ENCODE peak calls at places on chromosomes 12 and 14, in six cellular contexts. W is right atrium auricular region; J is cardiac fibroblast; Q is CD8-positive, alpha-beta memory T cell; T is mucosa of descending colon; H is mesenchymal stem cell. Z is an unnamed sample.

GRCh38 chr14:102697125-102697900 is 79.9 kb upstream of the TRAF3 start:
- DNase-seq in W (no peak), T (no peak), Q (no peak), J (peak), H (no peak), Z (no peak)

GRCh38 chr12:65643595-65644386 is 180.5 kb upstream of the HMGA2 start:
- DNase-seq in W (no peak), H (peak), T (no peak), J (peak), Q (no peak), Z (no peak)

GRCh38 chr12:9327307-9327706 is 119.1 kb upstream of the PZP start:
- DNase-seq in J (no peak), W (no peak), Q (no peak), H (no peak), T (no peak), Z (peak)

GRCh38 chr14:102927346-102927877 is 4.9 kb downstream of the AMN start:
- DNase-seq in T (peak), Q (no peak), J (no peak), H (no peak), W (no peak), Z (no peak)

GRCh38 chr14:104981699-104982541 is 3.7 kb upstream of the CLBA1 start:
- DNase-seq in T (peak), J (no peak), W (no peak), H (no peak), Q (no peak), Z (no peak)

GRCh38 chr12:1287446-1287975 is 296.5 kb downstream of the ERC1 start:
- DNase-seq in Q (no peak), T (no peak), H (no peak), J (no peak), W (no peak), Z (no peak)

GRCh38 chr14:65879218-65880009 is 466.9 kb downstream of the FUT8 start:
- DNase-seq in Q (no peak), J (peak), H (peak), W (no peak), T (no peak), Z (peak)

GRCh38 chr14:33776871-33777270 is 174.0 kb downstream of the EGLN3 start:
- DNase-seq in W (no peak), J (no peak), H (no peak), T (no peak), Q (no peak), Z (no peak)

GRCh38 chr12:65608319-65608916 is 215.9 kb upstream of the HMGA2 start:
- DNase-seq in J (peak), W (no peak), Q (no peak), T (no peak), H (no peak), Z (no peak)

GRCh38 chr14:53668861-53669260 is 287.8 kb downstream of the BMP4 start:
- DNase-seq in Q (no peak), H (peak), J (no peak), T (no peak), W (no peak), Z (peak)
- H3K4me3 ChIP-seq in Q (no peak), H (no peak), J (no peak), T (no peak), W (no peak), Z (no peak)

GRCh38 chr14:61355892-61356325 is 34.5 kb downstream of the PRKCH start:
- DNase-seq in W (peak), Q (no peak), J (peak), T (no peak), H (no peak), Z (peak)
- H3K4me3 ChIP-seq in W (no peak), Q (peak), J (no peak), T (no peak), H (no peak), Z (no peak)

GRCh38 chr14:90137807-90138206 is 76.0 kb downstream of the KCNK13 start:
- DNase-seq in Q (no peak), H (peak), J (peak), T (no peak), W (no peak), Z (no peak)

GRCh38 chr14:90136904-90137303 is 75.1 kb downstream of the KCNK13 start:
- DNase-seq in T (no peak), J (peak), Q (no peak), W (no peak), H (no peak), Z (no peak)

DNA sequence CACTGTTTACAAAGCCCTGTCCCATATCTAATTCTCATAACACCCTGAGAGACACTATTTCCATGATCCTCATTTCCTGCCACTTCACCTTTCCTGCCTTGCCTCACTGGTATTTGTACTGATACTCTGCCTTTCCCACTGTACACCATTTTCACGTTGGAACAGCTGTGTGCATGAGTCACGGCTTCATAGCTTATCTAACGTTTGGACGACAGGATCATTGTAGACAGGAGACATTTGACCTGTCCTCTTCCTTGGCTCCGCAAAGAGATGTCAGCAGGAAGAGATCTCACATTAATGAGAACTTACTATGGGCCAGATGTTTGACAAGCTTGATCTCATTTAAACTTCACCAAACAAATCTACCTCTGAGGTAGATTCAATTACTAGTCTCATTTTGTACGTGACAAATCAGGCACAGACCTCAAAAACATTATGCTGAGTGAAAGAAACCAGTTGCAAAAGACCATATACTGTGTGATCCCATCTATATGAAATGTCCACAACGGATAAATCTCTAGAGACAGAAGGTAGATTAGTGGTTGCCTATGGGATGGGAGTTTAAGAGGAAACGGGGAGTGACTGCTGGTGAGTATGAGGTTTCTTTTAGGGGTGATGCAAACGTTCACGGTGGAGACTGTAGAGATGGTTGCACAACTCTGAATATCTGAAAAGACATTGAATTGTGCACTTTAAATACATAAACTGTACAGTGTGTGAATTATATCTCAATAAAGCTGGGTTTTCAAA is 71.2 kb downstream of the KCNK13 start:
- DNase-seq in Q (no peak), H (peak), T (no peak), W (no peak), J (peak), Z (peak)
- H3K4me3 ChIP-seq in Q (no peak), H (no peak), T (no peak), W (no peak), J (no peak), Z (no peak)

GRCh38 chr14:60650382-60650961 is 1.2 kb upstream of the SIX1 start:
- DNase-seq in W (no peak), J (no peak), H (no peak), T (no peak), Q (no peak), Z (no peak)
- H3K4me3 ChIP-seq in W (no peak), J (no peak), H (peak), T (no peak), Q (no peak), Z (no peak)

GRCh38 chr12:109461846-109462766 is 15.0 kb downstream of the KCTD10 start:
- DNase-seq in J (peak), Q (no peak), W (peak), H (peak), T (peak), Z (no peak)
- H3K4me3 ChIP-seq in J (no peak), Q (no peak), W (no peak), H (peak), T (no peak), Z (no peak)

GRCh38 chr14:88326352-88327103 is 3.5 kb upstream of the KCNK10 start:
- DNase-seq in J (no peak), T (no peak), Q (no peak), W (no peak), H (no peak), Z (no peak)
- H3K4me3 ChIP-seq in J (no peak), T (no peak), Q (no peak), W (no peak), H (no peak), Z (no peak)

GRCh38 chr14:91837076-91837475 is 30.3 kb downstream of the TC2N start:
- DNase-seq in J (no peak), W (no peak), Q (no peak), T (peak), H (no peak), Z (no peak)
- H3K4me3 ChIP-seq in J (no peak), W (peak), Q (peak), T (no peak), H (peak), Z (no peak)

Z was measured in NB4.